ENCODE peak calls at places on chromosomes 3 and 15, in eight cellular contexts. L, R, J, D, T, G, A and V are unnamed samples.

GRCh38 chr15:77019476-77020331 is 24.8 kb downstream of the PSTPIP1 start:
- DNase-seq in L (no peak), R (no peak), J (no peak), D (no peak), T (no peak), G (no peak), A (no peak), V (no peak)

GRCh38 chr3:170836491-170836890 is 33.5 kb downstream of the RPL22L1 start:
- DNase-seq in L (no peak), R (no peak), J (no peak), D (no peak), T (no peak), G (no peak), A (no peak), V (no peak)

GRCh38 chr15:87753539-87753938 is 503.0 kb downstream of the NTRK3 start:
- DNase-seq in L (peak; percentile 38), R (no peak), J (no peak), D (no peak), T (no peak), G (peak; percentile 53), A (no peak), V (no peak)

GRCh38 chr3:192409838-192410683 is 317.3 kb downstream of the FGF12 start:
- DNase-seq in L (peak; percentile 72), R (peak; percentile 54), J (no peak), D (no peak), T (no peak), G (no peak), A (no peak), V (no peak)

GRCh38 chr15:75065467-75065850 is 42.1 kb downstream of the PPCDC start:
- DNase-seq in L (no peak), R (no peak), J (no peak), D (no peak), T (no peak), G (peak; percentile 39), A (no peak), V (no peak)

GRCh38 chr15:86002444-86002843 is 77.2 kb upstream of the AGBL1 start:
- DNase-seq in L (no peak), R (no peak), J (no peak), D (no peak), T (peak; percentile 44), G (no peak), A (no peak), V (no peak)

GRCh38 chr3:173089283-173089682 is 51.8 kb downstream of the SPATA16 start:
- DNase-seq in L (no peak), R (no peak), J (no peak), D (no peak), T (no peak), G (no peak), A (no peak), V (no peak)

GRCh38 chr3:188259191-188259590 is 105.2 kb downstream of the LPP start:
- DNase-seq in L (no peak), R (no peak), J (no peak), D (no peak), T (no peak), G (no peak), A (no peak), V (no peak)

GRCh38 chr3:108271626-108272025 is 24.7 kb upstream of the HHLA2 start:
- DNase-seq in L (no peak), R (no peak), J (no peak), D (no peak), T (no peak), G (no peak), A (no peak), V (no peak)

GRCh38 chr15:62889734-62890505 is 152.6 kb upstream of the TPM1 start:
- DNase-seq in L (no peak), R (no peak), J (no peak), D (no peak), T (no peak), G (no peak), A (no peak), V (no peak)

GRCh38 chr3:47803478-47804025 is 614 bp downstream of the DHX30 start:
- DNase-seq in L (no peak), R (no peak), J (no peak), D (no peak), T (no peak), G (no peak), A (no peak), V (peak; percentile 57)

DNA sequence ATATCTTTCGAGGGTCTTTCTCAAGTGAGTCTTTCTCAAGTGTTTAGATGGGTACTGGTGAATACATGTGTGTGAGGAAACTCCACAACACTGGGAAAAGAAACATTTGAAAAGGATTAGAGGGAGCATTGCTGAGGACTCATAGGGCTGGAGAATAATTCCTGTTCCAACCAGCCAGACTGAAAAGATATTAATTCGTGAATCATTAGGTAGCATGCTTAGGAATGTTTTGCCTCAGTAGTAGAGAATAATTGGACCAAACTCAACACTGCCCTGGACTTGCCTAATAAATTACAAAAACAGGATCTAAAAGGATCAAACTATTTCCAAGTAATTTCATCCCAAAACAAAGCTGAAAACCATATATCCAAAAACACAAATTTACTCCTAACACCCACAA is 17.3 kb downstream of the PP2D1 start:
- DNase-seq in L (no peak), R (no peak), J (no peak), D (no peak), T (no peak), G (no peak), A (no peak), V (no peak)
- TF ChIP-seq REST in L (no peak), R (no peak), J (no peak), D (no peak), T (no peak), G (no peak), A (no peak), V (no peak)

DNA sequence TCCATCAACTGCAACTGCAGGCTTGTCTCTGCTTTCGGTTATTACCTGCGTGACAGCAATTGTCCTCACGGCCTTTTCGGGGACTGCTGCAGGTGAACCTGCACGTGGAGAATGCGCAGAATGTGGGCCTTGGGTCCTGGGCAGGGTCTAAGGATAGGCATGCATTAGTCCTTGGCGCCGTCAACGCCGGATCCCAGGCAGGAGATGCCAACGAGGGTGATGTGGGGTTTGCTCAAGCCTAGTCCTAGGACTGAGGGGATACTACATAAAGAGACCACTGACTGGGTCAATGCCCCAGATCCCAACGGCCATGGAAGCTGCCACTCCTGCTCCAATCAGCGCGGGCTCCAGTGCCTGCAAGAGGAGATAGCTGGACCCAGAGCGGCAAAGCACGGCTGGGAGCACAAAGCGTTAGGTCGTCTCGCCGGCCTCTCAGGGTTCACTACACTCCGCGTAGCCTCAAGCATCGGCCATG is 448 bp upstream of the RBM15B start:
- DNase-seq in L (peak; percentile 96), R (no peak), J (no peak), D (no peak), T (no peak), G (no peak), A (no peak), V (no peak)
- TF ChIP-seq CTCF in L (no peak), R (no peak), J (no peak), D (no peak), T (peak; percentile 79), G (no peak), A (no peak), V (no peak)

GRCh38 chr3:9617736-9618135 is 31.6 kb upstream of the MTMR14 start:
- DNase-seq in L (no peak), R (no peak), J (no peak), D (no peak), T (no peak), G (no peak), A (no peak), V (no peak)

GRCh38 chr3:9623148-9623547 is 26.2 kb upstream of the MTMR14 start:
- DNase-seq in L (no peak), R (no peak), J (no peak), D (no peak), T (peak; percentile 39), G (no peak), A (no peak), V (no peak)

GRCh38 chr3:9615003-9615628 is 34.2 kb upstream of the MTMR14 start:
- DNase-seq in L (no peak), R (no peak), J (no peak), D (no peak), T (no peak), G (no peak), A (no peak), V (no peak)

GRCh38 chr3:9622438-9622837 is 26.9 kb upstream of the MTMR14 start:
- DNase-seq in L (no peak), R (no peak), J (no peak), D (no peak), T (no peak), G (no peak), A (no peak), V (no peak)

DNA sequence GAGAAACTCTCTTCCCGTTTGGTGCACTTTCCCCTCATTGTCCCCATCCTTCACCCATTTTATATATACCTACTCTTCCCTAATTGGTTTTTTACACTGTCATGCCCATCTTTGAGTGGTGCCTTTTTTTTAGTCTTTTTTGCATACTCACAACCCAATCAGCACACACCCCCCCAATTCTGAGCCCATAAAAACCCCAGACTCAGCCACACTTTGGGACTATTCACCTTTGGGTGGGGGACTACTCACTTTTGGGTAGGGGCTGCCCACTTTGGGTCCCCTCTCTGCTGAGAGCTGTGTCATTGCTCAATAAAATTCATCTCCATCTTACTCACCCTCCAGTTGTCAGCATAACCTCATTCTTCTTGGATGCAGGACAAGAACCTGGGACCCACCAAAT is 30.1 kb upstream of the MTMR14 start:
- DNase-seq in L (no peak), R (no peak), J (no peak), D (no peak), T (no peak), G (no peak), A (no peak), V (no peak)
- TF ChIP-seq REST in L (no peak), R (no peak), J (no peak), D (no peak), T (no peak), G (no peak), A (no peak), V (no peak)

GRCh38 chr3:67943546-67943945 is 289.1 kb upstream of the SUCLG2 start:
- DNase-seq in L (no peak), R (no peak), J (no peak), D (no peak), T (no peak), G (no peak), A (no peak), V (no peak)

GRCh38 chr3:67941433-67942030 is 287.1 kb upstream of the SUCLG2 start:
- DNase-seq in L (no peak), R (no peak), J (no peak), D (no peak), T (no peak), G (no peak), A (no peak), V (no peak)

GRCh38 chr3:67937498-67938118 is 283.2 kb upstream of the SUCLG2 start:
- DNase-seq in L (no peak), R (no peak), J (no peak), D (no peak), T (no peak), G (no peak), A (no peak), V (no peak)

DNA sequence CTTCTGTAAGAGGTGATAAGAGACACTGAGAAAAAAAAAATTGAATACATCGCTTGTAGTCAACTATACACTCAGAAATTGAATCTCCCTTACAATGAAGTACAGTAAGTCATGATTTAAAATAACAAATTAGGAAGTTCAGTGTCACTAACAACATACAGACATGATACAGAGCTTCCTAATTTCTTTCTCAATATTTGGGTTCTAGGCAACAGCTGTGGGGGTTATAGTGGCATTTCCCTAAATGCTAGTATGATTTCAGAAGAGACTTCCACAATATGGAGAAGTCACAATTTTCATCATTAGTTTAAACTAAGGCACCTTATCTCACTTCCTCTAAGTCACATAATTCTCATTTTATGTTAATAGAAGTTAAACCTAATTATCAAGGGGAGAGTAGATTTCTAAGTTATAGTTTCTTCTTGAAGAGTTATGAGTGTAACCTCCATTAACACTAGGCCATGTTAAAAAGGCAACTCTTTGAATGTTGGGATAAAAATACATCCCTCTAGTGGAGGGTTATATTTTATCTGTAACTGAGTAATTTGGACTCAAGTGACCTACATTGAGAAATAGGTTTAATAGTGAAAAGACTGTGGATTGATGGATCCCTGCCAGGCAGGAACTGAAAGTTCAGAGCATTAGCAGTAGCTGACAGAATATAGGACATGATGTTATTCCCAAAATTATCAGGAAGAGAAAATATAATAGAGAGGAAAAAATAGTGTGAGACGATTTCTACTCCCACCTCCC is 286.0 kb upstream of the SUCLG2 start:
- DNase-seq in L (peak; percentile 7), R (no peak), J (no peak), D (no peak), T (no peak), G (no peak), A (no peak), V (no peak)
- TF ChIP-seq CTCF in L (no peak), R (no peak), J (no peak), D (no peak), T (no peak), G (no peak), A (no peak), V (no peak)